ENCODE peak calls at places on chromosomes 6 and 20, in ten cellular contexts. One of them, this sample, is unnamed.

GRCh38 chr6:56550307-56550706 is 92.4 kb downstream of the DST start:
- DNase-seq in A549: no peak
- DNase-seq in heart left ventricle: no peak
- DNase-seq in brain microvascular endothelial cell: no peak
- DNase-seq in heart right ventricle: no peak
- DNase-seq in epithelial cell of esophagus: no peak
- DNase-seq in tibial artery: no peak
- DNase-seq in HepG2: no peak
- DNase-seq in gastrocnemius medialis: no peak
- DNase-seq in bronchial epithelial cell: no peak
- DNase-seq in this sample: peak

GRCh38 chr6:116395647-116396046 is 24.9 kb downstream of the DSE start:
- DNase-seq in brain microvascular endothelial cell: no peak
- DNase-seq in bronchial epithelial cell: no peak
- DNase-seq in HepG2: no peak
- DNase-seq in heart left ventricle: no peak
- DNase-seq in heart right ventricle: no peak
- DNase-seq in gastrocnemius medialis: no peak
- DNase-seq in A549: no peak
- DNase-seq in tibial artery: no peak
- DNase-seq in epithelial cell of esophagus: no peak
- DNase-seq in this sample: no peak

GRCh38 chr6:112155900-112156299 is 68.5 kb downstream of the FAM229B start:
- DNase-seq in HepG2: no peak
- DNase-seq in heart left ventricle: no peak
- DNase-seq in heart right ventricle: no peak
- DNase-seq in A549: no peak
- DNase-seq in brain microvascular endothelial cell: no peak
- DNase-seq in bronchial epithelial cell: no peak
- DNase-seq in tibial artery: no peak
- DNase-seq in gastrocnemius medialis: no peak
- DNase-seq in epithelial cell of esophagus: no peak
- DNase-seq in this sample: peak

GRCh38 chr6:160667854-160668481 is 3.9 kb upstream of the LPA start:
- DNase-seq in heart right ventricle: no peak
- DNase-seq in HepG2: peak
- DNase-seq in gastrocnemius medialis: no peak
- DNase-seq in A549: peak
- DNase-seq in heart left ventricle: no peak
- DNase-seq in bronchial epithelial cell: peak
- DNase-seq in brain microvascular endothelial cell: no peak
- DNase-seq in epithelial cell of esophagus: peak
- DNase-seq in tibial artery: no peak
- DNase-seq in this sample: no peak

GRCh38 chr20:64236137-64237088 is 19.1 kb upstream of the PCMTD2 start:
- DNase-seq in heart right ventricle: no peak
- DNase-seq in epithelial cell of esophagus: no peak
- DNase-seq in brain microvascular endothelial cell: no peak
- DNase-seq in heart left ventricle: peak
- DNase-seq in A549: no peak
- DNase-seq in tibial artery: no peak
- DNase-seq in bronchial epithelial cell: no peak
- DNase-seq in gastrocnemius medialis: no peak
- DNase-seq in HepG2: peak
- DNase-seq in this sample: no peak

GRCh38 chr6:54717849-54718455 is 128.6 kb upstream of the FAM83B start:
- DNase-seq in brain microvascular endothelial cell: peak
- DNase-seq in tibial artery: peak
- DNase-seq in gastrocnemius medialis: no peak
- DNase-seq in heart right ventricle: no peak
- DNase-seq in HepG2: peak
- DNase-seq in heart left ventricle: no peak
- DNase-seq in A549: peak
- DNase-seq in epithelial cell of esophagus: peak
- DNase-seq in bronchial epithelial cell: peak
- DNase-seq in this sample: peak

GRCh38 chr6:167898673-167899311 is 72.1 kb downstream of the AFDN start:
- DNase-seq in epithelial cell of esophagus: peak
- DNase-seq in A549: peak
- DNase-seq in gastrocnemius medialis: no peak
- DNase-seq in bronchial epithelial cell: peak
- DNase-seq in tibial artery: no peak
- DNase-seq in heart left ventricle: no peak
- DNase-seq in brain microvascular endothelial cell: no peak
- DNase-seq in HepG2: peak
- DNase-seq in heart right ventricle: no peak
- DNase-seq in this sample: peak

GRCh38 chr6:139891471-139891870 is 517.0 kb upstream of the CITED2 start:
- DNase-seq in tibial artery: no peak
- DNase-seq in heart left ventricle: no peak
- DNase-seq in bronchial epithelial cell: peak
- DNase-seq in epithelial cell of esophagus: peak
- DNase-seq in A549: no peak
- DNase-seq in brain microvascular endothelial cell: peak
- DNase-seq in heart right ventricle: no peak
- DNase-seq in HepG2: no peak
- DNase-seq in gastrocnemius medialis: no peak
- DNase-seq in this sample: peak

GRCh38 chr20:7499201-7499600 is 441.1 kb downstream of the HAO1 start:
- DNase-seq in HepG2: no peak
- DNase-seq in tibial artery: no peak
- DNase-seq in brain microvascular endothelial cell: no peak
- DNase-seq in gastrocnemius medialis: no peak
- DNase-seq in epithelial cell of esophagus: peak
- DNase-seq in heart right ventricle: no peak
- DNase-seq in bronchial epithelial cell: peak
- DNase-seq in heart left ventricle: no peak
- DNase-seq in A549: no peak
- DNase-seq in this sample: no peak

DNA sequence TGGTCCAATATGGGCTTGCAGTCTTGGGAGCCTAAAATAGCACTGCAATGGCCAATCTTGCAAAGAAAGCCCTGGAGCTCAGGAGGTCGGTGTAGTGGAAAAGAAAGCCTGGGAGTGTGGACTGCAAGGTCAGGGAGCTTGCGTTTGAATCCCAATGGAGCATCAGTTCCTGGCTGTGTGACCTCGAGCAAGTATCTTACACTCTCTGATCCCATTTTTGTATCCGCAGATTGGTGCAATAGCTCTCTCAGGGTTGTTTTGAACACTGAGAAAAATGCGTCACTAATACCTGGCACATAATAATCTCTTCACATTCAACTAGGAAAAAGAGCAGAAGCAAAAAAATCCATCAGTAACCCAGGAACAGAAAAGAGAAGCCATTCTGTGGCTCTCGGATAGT is 7.3 kb downstream of the PMEPA1 start:
- DNase-seq in brain microvascular endothelial cell: no peak
- DNase-seq in heart right ventricle: no peak
- DNase-seq in bronchial epithelial cell: no peak
- DNase-seq in tibial artery: no peak
- DNase-seq in heart left ventricle: no peak
- DNase-seq in epithelial cell of esophagus: no peak
- DNase-seq in gastrocnemius medialis: no peak
- DNase-seq in A549: no peak
- DNase-seq in HepG2: no peak
- DNase-seq in this sample: no peak
- H3K4me3 ChIP-seq in brain microvascular endothelial cell: no peak
- H3K4me3 ChIP-seq in heart right ventricle: no peak
- H3K4me3 ChIP-seq in bronchial epithelial cell: no peak
- H3K4me3 ChIP-seq in tibial artery: no peak
- H3K4me3 ChIP-seq in heart left ventricle: no peak
- H3K4me3 ChIP-seq in epithelial cell of esophagus: no peak
- H3K4me3 ChIP-seq in gastrocnemius medialis: no peak
- H3K4me3 ChIP-seq in A549: no peak
- H3K4me3 ChIP-seq in HepG2: no peak
- H3K4me3 ChIP-seq in this sample: no peak

GRCh38 chr20:2797136-2797983 is 3.1 kb downstream of the CPXM1 start:
- DNase-seq in A549: no peak
- DNase-seq in heart right ventricle: no peak
- DNase-seq in brain microvascular endothelial cell: no peak
- DNase-seq in heart left ventricle: no peak
- DNase-seq in epithelial cell of esophagus: no peak
- DNase-seq in tibial artery: no peak
- DNase-seq in HepG2: no peak
- DNase-seq in bronchial epithelial cell: no peak
- DNase-seq in gastrocnemius medialis: no peak
- DNase-seq in this sample: no peak

GRCh38 chr20:2799271-2799670 is 1.2 kb downstream of the CPXM1 start:
- DNase-seq in HepG2: no peak
- DNase-seq in tibial artery: no peak
- DNase-seq in epithelial cell of esophagus: no peak
- DNase-seq in bronchial epithelial cell: no peak
- DNase-seq in gastrocnemius medialis: no peak
- DNase-seq in heart left ventricle: no peak
- DNase-seq in A549: no peak
- DNase-seq in brain microvascular endothelial cell: no peak
- DNase-seq in heart right ventricle: no peak
- DNase-seq in this sample: no peak

GRCh38 chr20:2799688-2800589 is 488 bp downstream of the CPXM1 start:
- DNase-seq in epithelial cell of esophagus: no peak
- DNase-seq in bronchial epithelial cell: no peak
- DNase-seq in tibial artery: no peak
- DNase-seq in heart right ventricle: no peak
- DNase-seq in HepG2: no peak
- DNase-seq in A549: no peak
- DNase-seq in gastrocnemius medialis: no peak
- DNase-seq in brain microvascular endothelial cell: no peak
- DNase-seq in heart left ventricle: no peak
- DNase-seq in this sample: no peak

GRCh38 chr20:2798814-2799213 is 1.6 kb downstream of the CPXM1 start:
- DNase-seq in HepG2: no peak
- DNase-seq in A549: no peak
- DNase-seq in heart left ventricle: no peak
- DNase-seq in gastrocnemius medialis: no peak
- DNase-seq in epithelial cell of esophagus: no peak
- DNase-seq in tibial artery: no peak
- DNase-seq in heart right ventricle: no peak
- DNase-seq in brain microvascular endothelial cell: no peak
- DNase-seq in bronchial epithelial cell: peak
- DNase-seq in this sample: peak

GRCh38 chr20:2798095-2798805 is 2.2 kb downstream of the CPXM1 start:
- DNase-seq in HepG2: no peak
- DNase-seq in gastrocnemius medialis: no peak
- DNase-seq in tibial artery: no peak
- DNase-seq in brain microvascular endothelial cell: no peak
- DNase-seq in bronchial epithelial cell: no peak
- DNase-seq in epithelial cell of esophagus: no peak
- DNase-seq in heart left ventricle: no peak
- DNase-seq in A549: no peak
- DNase-seq in heart right ventricle: no peak
- DNase-seq in this sample: no peak
- H3K4me3 ChIP-seq in HepG2: no peak
- H3K4me3 ChIP-seq in gastrocnemius medialis: no peak
- H3K4me3 ChIP-seq in tibial artery: no peak
- H3K4me3 ChIP-seq in brain microvascular endothelial cell: no peak
- H3K4me3 ChIP-seq in bronchial epithelial cell: no peak
- H3K4me3 ChIP-seq in epithelial cell of esophagus: no peak
- H3K4me3 ChIP-seq in heart left ventricle: no peak
- H3K4me3 ChIP-seq in A549: no peak
- H3K4me3 ChIP-seq in heart right ventricle: no peak
- H3K4me3 ChIP-seq in this sample: no peak

GRCh38 chr6:149093643-149094042 is 223.9 kb upstream of the TAB2 start:
- DNase-seq in heart right ventricle: no peak
- DNase-seq in epithelial cell of esophagus: no peak
- DNase-seq in bronchial epithelial cell: no peak
- DNase-seq in tibial artery: no peak
- DNase-seq in A549: no peak
- DNase-seq in heart left ventricle: no peak
- DNase-seq in gastrocnemius medialis: no peak
- DNase-seq in brain microvascular endothelial cell: peak
- DNase-seq in HepG2: no peak
- DNase-seq in this sample: peak
- H3K4me3 ChIP-seq in heart right ventricle: no peak
- H3K4me3 ChIP-seq in epithelial cell of esophagus: no peak
- H3K4me3 ChIP-seq in bronchial epithelial cell: no peak
- H3K4me3 ChIP-seq in tibial artery: no peak
- H3K4me3 ChIP-seq in A549: no peak
- H3K4me3 ChIP-seq in heart left ventricle: no peak
- H3K4me3 ChIP-seq in gastrocnemius medialis: no peak
- H3K4me3 ChIP-seq in brain microvascular endothelial cell: no peak
- H3K4me3 ChIP-seq in HepG2: no peak
- H3K4me3 ChIP-seq in this sample: no peak

GRCh38 chr20:17712708-17713107 is 12.9 kb downstream of the BANF2 start:
- DNase-seq in brain microvascular endothelial cell: no peak
- DNase-seq in heart left ventricle: no peak
- DNase-seq in tibial artery: no peak
- DNase-seq in gastrocnemius medialis: no peak
- DNase-seq in heart right ventricle: no peak
- DNase-seq in epithelial cell of esophagus: no peak
- DNase-seq in HepG2: no peak
- DNase-seq in bronchial epithelial cell: no peak
- DNase-seq in A549: no peak
- DNase-seq in this sample: no peak
- H3K4me3 ChIP-seq in brain microvascular endothelial cell: no peak
- H3K4me3 ChIP-seq in heart left ventricle: no peak
- H3K4me3 ChIP-seq in tibial artery: no peak
- H3K4me3 ChIP-seq in gastrocnemius medialis: no peak
- H3K4me3 ChIP-seq in heart right ventricle: no peak
- H3K4me3 ChIP-seq in epithelial cell of esophagus: no peak
- H3K4me3 ChIP-seq in HepG2: no peak
- H3K4me3 ChIP-seq in bronchial epithelial cell: no peak
- H3K4me3 ChIP-seq in A549: no peak
- H3K4me3 ChIP-seq in this sample: no peak

This sample was measured in cardiac fibroblast.